ENCODE peak calls at places on chromosomes 5 and 9, in ten cellular contexts. T is endothelial cell; U is ELR; P is mesendoderm; J is T-cell; O is kidney; I is NCI-H1417; H is erythroblast; W is neuronal stem cell; S is stimulated activated naive CD8-positive, alpha-beta T cell treated with anti-CD3 and anti-CD28 coated beads, Interleukin-15, Interleukin-2, amounts not matched to agents 100 U/mL and 50 U/mL, for 24 hours. B is an unnamed sample.
A peak's percentile ranks its signal among the peaks of the same experiment; 100 is the strongest.

GRCh38 chr9:135468866-135469521 is 10.6 kb upstream of the PPP1R26 start:
- DNase-seq in W (no peak), J (no peak), P (peak; percentile 86), T (no peak), O (no peak), H (peak; percentile 51), S (peak; percentile 55), I (no peak), U (peak; percentile 85), B (no peak)

GRCh38 chr5:156597276-156597675 is 252.8 kb upstream of the PPP1R2B start:
- DNase-seq in J (no peak), U (no peak), I (no peak), O (no peak), T (no peak), P (no peak), S (no peak), W (no peak), H (no peak), B (no peak)

GRCh38 chr5:541148-541887 is 17.1 kb upstream of the SLC9A3 start:
- DNase-seq in P (no peak), O (peak; percentile 70), J (no peak), T (no peak), S (peak; percentile 22), U (no peak), H (no peak), I (no peak), W (no peak), B (no peak)

GRCh38 chr5:8413975-8414374 is 545.0 kb downstream of the MTRR start:
- DNase-seq in W (no peak), J (no peak), U (no peak), O (no peak), T (no peak), P (no peak), I (no peak), H (no peak), S (no peak), B (no peak)

GRCh38 chr5:54580997-54581741 is 63.6 kb downstream of the SNX18 start:
- DNase-seq in H (no peak), W (no peak), U (no peak), J (no peak), T (no peak), P (peak; percentile 45), O (no peak), I (no peak), S (no peak), B (no peak)

GRCh38 chr9:26169684-26170083 is 491.4 kb upstream of the TUSC1 start:
- DNase-seq in O (no peak), H (no peak), J (no peak), S (no peak), U (peak; percentile 27), I (no peak), T (no peak), W (no peak), P (peak; percentile 8), B (no peak)

GRCh38 chr9:68433629-68434028 is 77.2 kb downstream of the PGM5 start:
- DNase-seq in U (no peak), J (no peak), S (no peak), H (no peak), I (no peak), P (no peak), W (no peak), T (no peak), O (no peak), B (no peak)

GRCh38 chr9:137173795-137174664 is 2.2 kb upstream of the TMEM210 start:
- DNase-seq in H (no peak), I (no peak), S (no peak), T (no peak), W (no peak), U (no peak), P (no peak), O (no peak), J (no peak), B (no peak)

GRCh38 chr9:128192601-128193371 is 1.4 kb upstream of the CIZ1 start:
- DNase-seq in W (no peak), J (peak; percentile 35), I (no peak), T (peak; percentile 51), P (peak; percentile 46), S (no peak), U (peak; percentile 95), O (peak; percentile 96), H (peak; percentile 30), B (no peak)